ENCODE peak calls at places on chromosomes 16 and 17, in seven cellular contexts. One of them, this sample, is unnamed.

GRCh38 chr16:19757762-19758595 is 39.9 kb downstream of the IQCK start:
- DNase-seq in stimulated activated CD4-positive, alpha-beta T cell treated with anti-CD3 and anti-CD28 coated beads, Interleukin-15, amount 100 ng/mL, for 1 hour: no peak
- DNase-seq in ascending aorta: peak
- DNase-seq in psoas muscle: no peak
- DNase-seq in NCI-H1092 treated with DMSO at 0.1 percent for 48 hours: no peak
- DNase-seq in AG08396: no peak
- DNase-seq in skeletal muscle cell: no peak
- DNase-seq in this sample: no peak

GRCh38 chr17:44385287-44386181 is 3.9 kb downstream of the ITGA2B start:
- DNase-seq in NCI-H1092 treated with DMSO at 0.1 percent for 48 hours: peak
- DNase-seq in ascending aorta: peak
- DNase-seq in psoas muscle: peak
- DNase-seq in AG08396: peak
- DNase-seq in skeletal muscle cell: no peak
- DNase-seq in stimulated activated CD4-positive, alpha-beta T cell treated with anti-CD3 and anti-CD28 coated beads, Interleukin-15, amount 100 ng/mL, for 1 hour: peak
- DNase-seq in this sample: peak

GRCh38 chr17:71530227-71530626 is 590.6 kb upstream of the SOX9 start:
- DNase-seq in psoas muscle: no peak
- DNase-seq in ascending aorta: no peak
- DNase-seq in NCI-H1092 treated with DMSO at 0.1 percent for 48 hours: no peak
- DNase-seq in stimulated activated CD4-positive, alpha-beta T cell treated with anti-CD3 and anti-CD28 coated beads, Interleukin-15, amount 100 ng/mL, for 1 hour: no peak
- DNase-seq in AG08396: no peak
- DNase-seq in skeletal muscle cell: peak
- DNase-seq in this sample: no peak

GRCh38 chr17:42819939-42820535 is 4.0 kb downstream of the BECN1 start:
- DNase-seq in skeletal muscle cell: no peak
- DNase-seq in ascending aorta: no peak
- DNase-seq in psoas muscle: peak
- DNase-seq in NCI-H1092 treated with DMSO at 0.1 percent for 48 hours: peak
- DNase-seq in AG08396: peak
- DNase-seq in stimulated activated CD4-positive, alpha-beta T cell treated with anti-CD3 and anti-CD28 coated beads, Interleukin-15, amount 100 ng/mL, for 1 hour: peak
- DNase-seq in this sample: peak

GRCh38 chr16:25256821-25257503 is 683 bp downstream of the ZKSCAN2 start:
- DNase-seq in NCI-H1092 treated with DMSO at 0.1 percent for 48 hours: peak
- DNase-seq in psoas muscle: no peak
- DNase-seq in stimulated activated CD4-positive, alpha-beta T cell treated with anti-CD3 and anti-CD28 coated beads, Interleukin-15, amount 100 ng/mL, for 1 hour: no peak
- DNase-seq in skeletal muscle cell: no peak
- DNase-seq in ascending aorta: peak
- DNase-seq in AG08396: peak
- DNase-seq in this sample: peak

GRCh38 chr17:19660219-19660870 is 11.8 kb downstream of the ALDH3A2 start:
- DNase-seq in skeletal muscle cell: no peak
- DNase-seq in NCI-H1092 treated with DMSO at 0.1 percent for 48 hours: no peak
- DNase-seq in ascending aorta: no peak
- DNase-seq in psoas muscle: no peak
- DNase-seq in AG08396: no peak
- DNase-seq in stimulated activated CD4-positive, alpha-beta T cell treated with anti-CD3 and anti-CD28 coated beads, Interleukin-15, amount 100 ng/mL, for 1 hour: no peak
- DNase-seq in this sample: no peak

GRCh38 chr17:79811036-79811887 is 14.4 kb upstream of the CBX8 start:
- DNase-seq in stimulated activated CD4-positive, alpha-beta T cell treated with anti-CD3 and anti-CD28 coated beads, Interleukin-15, amount 100 ng/mL, for 1 hour: no peak
- DNase-seq in psoas muscle: no peak
- DNase-seq in skeletal muscle cell: no peak
- DNase-seq in AG08396: peak
- DNase-seq in ascending aorta: no peak
- DNase-seq in NCI-H1092 treated with DMSO at 0.1 percent for 48 hours: peak
- DNase-seq in this sample: peak

GRCh38 chr17:43778337-43779144 is at the start of gene DUSP3:
- DNase-seq in skeletal muscle cell: peak
- DNase-seq in stimulated activated CD4-positive, alpha-beta T cell treated with anti-CD3 and anti-CD28 coated beads, Interleukin-15, amount 100 ng/mL, for 1 hour: peak
- DNase-seq in ascending aorta: peak
- DNase-seq in NCI-H1092 treated with DMSO at 0.1 percent for 48 hours: peak
- DNase-seq in AG08396: peak
- DNase-seq in psoas muscle: peak
- DNase-seq in this sample: peak

GRCh38 chr17:12992676-12993075 is 25.2 kb downstream of the ELAC2 start:
- DNase-seq in ascending aorta: no peak
- DNase-seq in psoas muscle: no peak
- DNase-seq in stimulated activated CD4-positive, alpha-beta T cell treated with anti-CD3 and anti-CD28 coated beads, Interleukin-15, amount 100 ng/mL, for 1 hour: no peak
- DNase-seq in NCI-H1092 treated with DMSO at 0.1 percent for 48 hours: no peak
- DNase-seq in skeletal muscle cell: no peak
- DNase-seq in AG08396: no peak
- DNase-seq in this sample: no peak

GRCh38 chr16:86211800-86212199 is 298.5 kb upstream of the FOXF1 start:
- DNase-seq in ascending aorta: no peak
- DNase-seq in NCI-H1092 treated with DMSO at 0.1 percent for 48 hours: no peak
- DNase-seq in AG08396: no peak
- DNase-seq in skeletal muscle cell: no peak
- DNase-seq in stimulated activated CD4-positive, alpha-beta T cell treated with anti-CD3 and anti-CD28 coated beads, Interleukin-15, amount 100 ng/mL, for 1 hour: no peak
- DNase-seq in psoas muscle: no peak
- DNase-seq in this sample: peak

GRCh38 chr17:37696366-37696765 is 48.5 kb downstream of the HNF1B start:
- DNase-seq in psoas muscle: no peak
- DNase-seq in NCI-H1092 treated with DMSO at 0.1 percent for 48 hours: no peak
- DNase-seq in ascending aorta: no peak
- DNase-seq in stimulated activated CD4-positive, alpha-beta T cell treated with anti-CD3 and anti-CD28 coated beads, Interleukin-15, amount 100 ng/mL, for 1 hour: no peak
- DNase-seq in AG08396: no peak
- DNase-seq in skeletal muscle cell: no peak
- DNase-seq in this sample: no peak

GRCh38 chr17:57401556-57402488 is 145.5 kb downstream of the MSI2 start:
- DNase-seq in psoas muscle: no peak
- DNase-seq in ascending aorta: no peak
- DNase-seq in AG08396: no peak
- DNase-seq in NCI-H1092 treated with DMSO at 0.1 percent for 48 hours: no peak
- DNase-seq in skeletal muscle cell: no peak
- DNase-seq in stimulated activated CD4-positive, alpha-beta T cell treated with anti-CD3 and anti-CD28 coated beads, Interleukin-15, amount 100 ng/mL, for 1 hour: no peak
- DNase-seq in this sample: peak